ENCODE peak calls at places on chromosome 16, in six cellular contexts. B is WTC11; U is heart right ventricle; G is fibroblast of pulmonary artery; N is fibroblast of the aortic adventitia; X is CD4-positive, alpha-beta T cell. P is an unnamed sample.
A peak's percentile ranks its signal among the peaks of the same experiment; 100 is the strongest.

GRCh38 chr16:85389679-85390470 is 223.2 kb upstream of the GSE1 start:
- DNase-seq in B (peak; percentile 7), U (peak; percentile 8), G (no peak), N (no peak), X (no peak), P (peak; percentile 2)

GRCh38 chr16:17026600-17027242 is 444.0 kb downstream of the XYLT1 start:
- DNase-seq in B (no peak), U (no peak), G (no peak), N (no peak), X (no peak), P (no peak)

GRCh38 chr16:49491736-49492089 is 118.1 kb downstream of the C16orf78 start:
- DNase-seq in B (peak; percentile 74), U (peak; percentile 50), G (no peak), N (no peak), X (no peak), P (no peak)

GRCh38 chr16:35391328-35391727 is 1931.9 kb downstream of the TP53TG3F start:
- DNase-seq in B (peak; percentile 47), U (peak; percentile 17), G (peak; percentile 37), N (peak; percentile 19), X (no peak), P (no peak)

GRCh38 chr16:85673529-85674417 is 15.0 kb downstream of the GINS2 start:
- DNase-seq in B (no peak), U (peak; percentile 72), G (peak; percentile 78), N (peak; percentile 53), X (no peak), P (no peak)

GRCh38 chr16:83215417-83216001 is 588.7 kb downstream of the CDH13 start:
- DNase-seq in B (peak; percentile 93), U (peak; percentile 18), G (peak; percentile 54), N (peak; percentile 34), X (peak; percentile 3), P (no peak)

GRCh38 chr16:22635801-22636200 is 125.1 kb downstream of the NPIPB5 start:
- DNase-seq in B (no peak), U (no peak), G (no peak), N (no peak), X (no peak), P (no peak)

GRCh38 chr16:71430744-71431143 is 11.1 kb downstream of the TLE7 start:
- DNase-seq in B (no peak), U (no peak), G (no peak), N (no peak), X (no peak), P (no peak)

GRCh38 chr16:5490499-5490898 is 392.9 kb upstream of the EEF2KMT start:
- DNase-seq in B (peak; percentile 67), U (no peak), G (no peak), N (no peak), X (no peak), P (peak; percentile 73)

GRCh38 chr16:56789360-56789759 is 59.4 kb downstream of the NUP93 start:
- DNase-seq in B (no peak), U (peak; percentile 12), G (peak; percentile 48), N (peak; percentile 59), X (peak; percentile 11), P (no peak)

GRCh38 chr16:56797861-56798260 is 67.1 kb upstream of the SLC12A3 start:
- DNase-seq in B (no peak), U (no peak), G (no peak), N (no peak), X (no peak), P (no peak)

GRCh38 chr16:56795011-56795410 is 65.1 kb downstream of the NUP93 start:
- DNase-seq in B (no peak), U (no peak), G (no peak), N (no peak), X (no peak), P (no peak)

GRCh38 chr16:56792960-56793359 is 63.0 kb downstream of the NUP93 start:
- DNase-seq in B (no peak), U (no peak), G (no peak), N (no peak), X (no peak), P (no peak)

GRCh38 chr16:56793504-56793903 is 63.6 kb downstream of the NUP93 start:
- DNase-seq in B (no peak), U (no peak), G (peak; percentile 72), N (peak; percentile 70), X (no peak), P (no peak)
- TF ChIP-seq CTCF in B (no peak), U (peak; percentile 30), G (peak; percentile 56), N (peak; percentile 56), X (no peak), P (no peak)

GRCh38 chr16:28924399-28924761 is 658 bp downstream of the RABEP2 start:
- DNase-seq in B (no peak), U (no peak), G (no peak), N (no peak), X (no peak), P (no peak)
- TF ChIP-seq CTCF in B (no peak), U (no peak), G (no peak), N (no peak), X (no peak), P (no peak)

GRCh38 chr16:77955127-77955526 is 67.2 kb upstream of the CLEC3A start:
- DNase-seq in B (peak; percentile 24), U (no peak), G (no peak), N (no peak), X (no peak), P (no peak)
- TF ChIP-seq CTCF in B (no peak), U (no peak), G (no peak), N (no peak), X (no peak), P (no peak)

DNA sequence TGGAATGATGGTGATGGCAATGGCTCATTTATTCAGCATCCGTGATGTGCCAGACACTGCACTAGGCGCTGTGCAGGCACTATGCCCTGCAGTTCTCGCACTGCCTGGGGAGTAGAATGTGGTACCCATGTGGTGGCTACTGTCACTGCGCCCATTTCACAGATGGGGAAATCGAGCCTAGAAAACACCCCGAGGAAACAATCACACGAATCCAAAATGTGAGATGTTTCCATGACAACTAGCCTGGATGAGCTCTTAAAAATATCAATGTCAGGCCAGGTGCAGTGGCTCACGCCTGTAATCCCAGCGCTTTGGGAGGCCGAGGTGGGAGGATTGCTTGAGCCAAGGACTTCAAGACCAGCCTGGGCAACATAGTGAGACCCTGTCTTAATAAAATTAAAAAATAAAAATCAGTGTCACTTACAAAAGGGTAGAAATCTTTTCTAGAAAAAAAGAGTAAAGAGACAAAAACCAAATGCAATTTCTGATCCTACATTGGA is 57.9 kb upstream of the TNRC6A start:
- DNase-seq in B (no peak), U (no peak), G (no peak), N (no peak), X (no peak), P (no peak)
- TF ChIP-seq CTCF in B (no peak), U (no peak), G (no peak), N (peak; percentile 31), X (no peak), P (no peak)

DNA sequence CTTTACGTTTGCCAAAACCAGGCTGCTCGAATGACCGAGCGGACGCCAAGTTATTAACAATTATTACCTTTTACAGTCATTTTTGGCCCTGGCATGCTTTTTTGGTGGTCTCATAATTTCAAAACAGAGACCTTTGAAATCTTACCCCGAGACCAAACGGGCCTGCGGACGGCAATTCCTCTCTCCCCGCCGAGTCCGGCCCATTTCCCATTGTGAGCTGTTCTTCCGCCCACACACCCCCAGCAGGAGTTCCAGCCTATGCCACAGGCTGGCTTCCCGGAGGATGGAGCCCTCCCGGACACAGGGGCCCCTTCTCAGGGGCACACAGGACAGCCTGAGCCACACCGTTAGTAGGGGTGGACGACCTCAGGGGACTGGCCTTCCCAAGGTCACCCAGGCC is 130.8 kb downstream of the C16orf95 start:
- DNase-seq in B (no peak), U (no peak), G (no peak), N (no peak), X (no peak), P (no peak)
- TF ChIP-seq CTCF in B (no peak), U (no peak), G (no peak), N (no peak), X (no peak), P (no peak)

DNA sequence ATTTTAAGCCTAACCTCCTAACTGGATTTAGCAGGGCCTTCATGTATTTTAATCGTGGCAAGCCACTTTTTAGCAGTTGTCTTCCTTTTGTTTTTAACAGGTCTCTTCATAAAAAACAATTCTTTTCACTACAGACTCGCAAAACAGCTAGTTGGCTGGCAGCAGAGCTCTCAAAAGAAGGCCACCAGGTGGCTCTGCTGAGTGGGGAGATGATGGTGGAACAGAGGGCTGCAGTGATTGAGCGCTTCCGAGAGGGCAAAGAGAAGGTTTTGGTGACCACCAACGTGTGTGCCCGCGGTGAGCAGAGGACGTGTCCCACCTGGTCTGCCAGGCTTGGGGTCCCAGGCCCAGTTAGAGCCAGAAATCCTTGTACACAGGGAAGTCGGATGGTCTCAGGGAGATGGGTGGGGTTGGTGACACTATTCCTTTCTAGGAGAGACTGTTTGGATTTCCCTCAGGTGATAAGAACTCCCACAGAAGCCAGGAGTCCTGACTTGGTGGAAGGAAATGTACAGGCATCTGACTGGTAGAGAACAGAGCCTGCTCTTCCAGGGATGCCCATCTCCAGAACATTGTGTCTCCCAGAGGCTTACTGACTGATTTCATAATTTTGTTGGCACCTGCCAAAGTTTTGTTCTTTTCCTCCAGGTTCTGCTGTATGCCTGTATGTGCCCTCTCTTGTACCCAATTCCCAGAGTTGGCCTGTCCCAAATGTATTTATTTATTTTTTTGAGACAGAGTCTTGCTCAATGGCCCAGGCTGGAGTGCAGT is 14.9 kb upstream of the DDX19A start:
- DNase-seq in B (peak; percentile 38), U (no peak), G (peak; percentile 20), N (peak; percentile 15), X (no peak), P (peak; percentile 39)
- TF ChIP-seq CTCF in B (no peak), U (peak; percentile 55), G (peak; percentile 58), N (peak; percentile 52), X (peak; percentile 58), P (peak; percentile 14)

DNA sequence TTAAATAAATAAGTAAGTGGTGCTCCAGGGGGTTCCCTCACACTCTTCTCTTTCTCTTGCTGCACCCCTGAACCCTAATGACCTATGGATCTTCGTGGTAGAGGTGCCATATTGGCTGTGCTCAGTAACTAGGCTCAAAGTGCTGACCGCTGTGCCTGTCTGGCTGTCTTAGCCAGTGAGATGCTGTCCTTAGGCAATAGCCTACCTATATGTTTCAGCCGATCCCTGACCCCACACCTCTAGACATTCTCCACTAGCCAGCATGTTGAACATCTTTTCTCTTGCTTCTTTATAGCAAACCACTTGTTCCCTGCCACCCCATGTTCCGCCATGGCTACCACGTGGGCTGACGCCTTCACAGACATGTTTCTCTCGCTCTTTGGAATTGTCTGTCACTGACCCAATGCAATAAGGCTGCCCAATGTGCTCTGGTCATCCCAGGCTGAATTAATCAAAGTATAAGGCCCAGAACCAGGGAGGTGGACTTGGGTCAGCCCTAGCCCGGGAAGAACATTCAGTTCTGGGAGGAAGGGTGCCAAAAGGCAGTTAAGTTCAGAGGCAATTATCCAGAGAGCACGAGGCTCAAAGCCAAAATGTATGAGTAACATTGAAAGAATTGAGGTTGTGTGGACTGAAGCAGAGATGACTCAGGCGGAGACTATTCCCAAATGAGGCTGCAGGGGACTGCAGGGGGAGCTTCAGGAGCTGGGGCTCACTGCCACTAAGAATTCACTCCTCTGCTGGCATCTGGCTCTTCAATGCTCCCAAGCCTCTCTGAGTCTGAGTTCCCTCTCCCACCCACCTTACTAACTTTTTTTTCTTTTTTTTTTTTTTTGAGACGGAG is 28.7 kb upstream of the TNRC6A start:
- DNase-seq in B (no peak), U (peak; percentile 48), G (peak; percentile 97), N (peak; percentile 99), X (no peak), P (no peak)
- TF ChIP-seq CTCF in B (no peak), U (peak; percentile 30), G (peak; percentile 50), N (peak; percentile 55), X (no peak), P (no peak)

DNA sequence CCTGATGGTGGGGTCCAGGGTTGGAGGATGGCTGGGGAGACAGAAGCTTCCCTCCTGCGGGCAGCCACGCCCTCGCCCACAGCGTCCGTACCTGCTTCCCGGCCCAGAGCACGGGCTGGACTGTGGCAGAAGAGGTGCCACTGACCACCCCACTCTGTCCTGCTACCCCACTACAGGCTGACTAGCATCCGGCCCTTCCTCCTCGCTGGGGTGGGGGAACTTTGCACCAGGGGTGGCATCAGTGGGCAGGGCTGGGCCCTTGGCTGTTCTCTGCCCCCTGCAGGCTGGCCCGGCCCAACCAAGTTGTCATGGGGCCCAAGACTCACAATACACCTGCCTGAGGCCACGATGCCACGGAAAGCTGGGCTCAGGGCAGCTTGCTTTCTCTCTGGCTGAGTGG is 73.0 kb downstream of the KLHDC4 start:
- DNase-seq in B (no peak), U (no peak), G (no peak), N (no peak), X (no peak), P (no peak)
- TF ChIP-seq CTCF in B (no peak), U (no peak), G (no peak), N (no peak), X (no peak), P (no peak)